ENCODE peak calls at places on chromosomes 6 and 20, in five cellular contexts. One of them, this sample, is unnamed.

GRCh38 chr6:107862383-107862782 is 38.3 kb upstream of the SCML4 start:
- DNase-seq in NB4: no peak
- DNase-seq in stomach: no peak
- DNase-seq in AG10803: no peak
- DNase-seq in fibroblast of lung: no peak
- DNase-seq in this sample: no peak

GRCh38 chr20:46797201-46797600 is 87.8 kb downstream of the SLC2A10 start:
- DNase-seq in NB4: no peak
- DNase-seq in stomach: no peak
- DNase-seq in AG10803: no peak
- DNase-seq in fibroblast of lung: no peak
- DNase-seq in this sample: no peak

GRCh38 chr6:66948106-66948505 is 1241.1 kb upstream of the EYS start:
- DNase-seq in NB4: no peak
- DNase-seq in stomach: no peak
- DNase-seq in AG10803: no peak
- DNase-seq in fibroblast of lung: peak; percentile 29
- DNase-seq in this sample: peak; percentile 48

GRCh38 chr6:13011612-13012146 is 295.1 kb downstream of the PHACTR1 start:
- DNase-seq in NB4: no peak
- DNase-seq in stomach: no peak
- DNase-seq in AG10803: no peak
- DNase-seq in fibroblast of lung: no peak
- DNase-seq in this sample: no peak

GRCh38 chr6:2630891-2631458 is 119.7 kb downstream of the MYLK4 start:
- DNase-seq in NB4: no peak
- DNase-seq in stomach: no peak
- DNase-seq in AG10803: peak; percentile 2
- DNase-seq in fibroblast of lung: peak; percentile 96
- DNase-seq in this sample: peak; percentile 47

GRCh38 chr6:110541701-110542309 is 65.4 kb upstream of the SLC22A16 start:
- DNase-seq in NB4: no peak
- DNase-seq in stomach: no peak
- DNase-seq in AG10803: peak; percentile 44
- DNase-seq in fibroblast of lung: peak; percentile 41
- DNase-seq in this sample: no peak

GRCh38 chr6:111993342-111993741 is 60.6 kb upstream of the CCN6 start:
- DNase-seq in NB4: no peak
- DNase-seq in stomach: no peak
- DNase-seq in AG10803: no peak
- DNase-seq in fibroblast of lung: no peak
- DNase-seq in this sample: no peak

GRCh38 chr6:2937627-2938003 is 33.8 kb downstream of the SERPINB6 start:
- DNase-seq in NB4: no peak
- DNase-seq in stomach: no peak
- DNase-seq in AG10803: no peak
- DNase-seq in fibroblast of lung: no peak
- DNase-seq in this sample: no peak

GRCh38 chr6:7170117-7170732 is 62.5 kb downstream of the RREB1 start:
- DNase-seq in NB4: peak; percentile 9
- DNase-seq in stomach: no peak
- DNase-seq in AG10803: no peak
- DNase-seq in fibroblast of lung: no peak
- DNase-seq in this sample: no peak

GRCh38 chr6:17865798-17866725 is 121.4 kb downstream of the KIF13A start:
- DNase-seq in NB4: no peak
- DNase-seq in stomach: peak; percentile 39
- DNase-seq in AG10803: peak; percentile 92
- DNase-seq in fibroblast of lung: peak; percentile 99
- DNase-seq in this sample: peak; percentile 88

GRCh38 chr20:15396026-15396425 is 1058.6 kb upstream of the FLRT3 start:
- DNase-seq in NB4: no peak
- DNase-seq in stomach: no peak
- DNase-seq in AG10803: no peak
- DNase-seq in fibroblast of lung: no peak
- DNase-seq in this sample: no peak

GRCh38 chr6:4778086-4778485 is 1.9 kb downstream of the CDYL start:
- DNase-seq in NB4: peak; percentile 35
- DNase-seq in stomach: no peak
- DNase-seq in AG10803: peak; percentile 23
- DNase-seq in fibroblast of lung: peak; percentile 23
- DNase-seq in this sample: peak; percentile 50
- H3K4me3 ChIP-seq in NB4: peak overlapping the region; percentile 87
- H3K4me3 ChIP-seq in stomach: peak overlapping the region; percentile 74
- H3K4me3 ChIP-seq in AG10803: peak overlapping the region; percentile 78
- H3K4me3 ChIP-seq in fibroblast of lung: peak overlapping the region; percentile 76
- H3K4me3 ChIP-seq in this sample: peak overlapping the region; percentile 67

GRCh38 chr6:84848960-84849359 is 84.6 kb upstream of the TBX18 start:
- DNase-seq in NB4: no peak
- DNase-seq in stomach: no peak
- DNase-seq in AG10803: no peak
- DNase-seq in fibroblast of lung: no peak
- DNase-seq in this sample: no peak

GRCh38 chr6:84860493-84860892 is 96.1 kb upstream of the TBX18 start:
- DNase-seq in NB4: no peak
- DNase-seq in stomach: no peak
- DNase-seq in AG10803: no peak
- DNase-seq in fibroblast of lung: no peak
- DNase-seq in this sample: no peak

GRCh38 chr6:84853901-84854300 is 89.5 kb upstream of the TBX18 start:
- DNase-seq in NB4: no peak
- DNase-seq in stomach: no peak
- DNase-seq in AG10803: no peak
- DNase-seq in fibroblast of lung: no peak
- DNase-seq in this sample: peak; percentile 63

GRCh38 chr6:84854801-84855400 is 90.5 kb upstream of the TBX18 start:
- DNase-seq in NB4: no peak
- DNase-seq in stomach: no peak
- DNase-seq in AG10803: no peak
- DNase-seq in fibroblast of lung: no peak
- DNase-seq in this sample: no peak
- TF ChIP-seq CTCF in NB4: no peak
- TF ChIP-seq CTCF in stomach: no peak
- TF ChIP-seq CTCF in AG10803: no peak
- TF ChIP-seq CTCF in fibroblast of lung: no peak
- TF ChIP-seq CTCF in this sample: no peak

GRCh38 chr6:25359191-25359861 is 80.2 kb downstream of the CARMIL1 start:
- DNase-seq in NB4: no peak
- DNase-seq in stomach: no peak
- DNase-seq in AG10803: peak; percentile 93
- DNase-seq in fibroblast of lung: peak; percentile 85
- DNase-seq in this sample: peak; percentile 76
- H3K4me3 ChIP-seq in NB4: no peak overlapping the region
- H3K4me3 ChIP-seq in stomach: no peak overlapping the region
- H3K4me3 ChIP-seq in AG10803: peak overlapping the region; percentile 35
- H3K4me3 ChIP-seq in fibroblast of lung: peak overlapping the region; percentile 10
- H3K4me3 ChIP-seq in this sample: no peak overlapping the region

GRCh38 chr20:25213566-25214415 is 18.3 kb downstream of the ENTPD6 start:
- DNase-seq in NB4: no peak
- DNase-seq in stomach: peak; percentile 18
- DNase-seq in AG10803: no peak
- DNase-seq in fibroblast of lung: no peak
- DNase-seq in this sample: no peak

GRCh38 chr20:25216199-25216945 is 20.9 kb downstream of the ENTPD6 start:
- DNase-seq in NB4: no peak
- DNase-seq in stomach: peak; percentile 16
- DNase-seq in AG10803: no peak
- DNase-seq in fibroblast of lung: no peak
- DNase-seq in this sample: no peak

GRCh38 chr20:25215521-25215920 is 20.0 kb downstream of the ENTPD6 start:
- DNase-seq in NB4: no peak
- DNase-seq in stomach: no peak
- DNase-seq in AG10803: no peak
- DNase-seq in fibroblast of lung: no peak
- DNase-seq in this sample: no peak

GRCh38 chr20:25214416-25214770 is 18.9 kb downstream of the ENTPD6 start:
- DNase-seq in NB4: no peak
- DNase-seq in stomach: no peak
- DNase-seq in AG10803: no peak
- DNase-seq in fibroblast of lung: no peak
- DNase-seq in this sample: no peak

DNA sequence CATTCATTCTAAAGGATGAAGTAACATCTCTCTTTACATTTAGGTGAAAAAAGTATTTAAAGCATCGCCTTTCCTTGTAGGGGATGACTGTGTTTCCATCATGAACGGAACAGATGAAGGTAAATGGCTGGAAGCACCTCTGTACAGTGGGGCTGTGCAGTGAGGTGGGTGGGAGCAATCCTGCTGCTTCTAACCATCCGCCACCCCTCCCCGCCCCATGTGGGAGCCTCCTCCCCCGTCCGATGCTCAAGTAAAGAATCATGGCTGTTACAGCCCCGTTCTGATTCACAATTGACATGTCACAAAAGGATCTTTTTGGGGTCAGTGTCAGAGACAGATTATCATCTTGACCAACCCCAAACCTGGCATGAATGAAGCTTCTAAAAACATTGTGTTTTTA is 19.3 kb downstream of the ENTPD6 start:
- DNase-seq in NB4: no peak
- DNase-seq in stomach: no peak
- DNase-seq in AG10803: no peak
- DNase-seq in fibroblast of lung: no peak
- DNase-seq in this sample: no peak
- TF ChIP-seq CTCF in NB4: no peak
- TF ChIP-seq CTCF in stomach: no peak
- TF ChIP-seq CTCF in AG10803: no peak
- TF ChIP-seq CTCF in fibroblast of lung: no peak
- TF ChIP-seq CTCF in this sample: no peak

DNA sequence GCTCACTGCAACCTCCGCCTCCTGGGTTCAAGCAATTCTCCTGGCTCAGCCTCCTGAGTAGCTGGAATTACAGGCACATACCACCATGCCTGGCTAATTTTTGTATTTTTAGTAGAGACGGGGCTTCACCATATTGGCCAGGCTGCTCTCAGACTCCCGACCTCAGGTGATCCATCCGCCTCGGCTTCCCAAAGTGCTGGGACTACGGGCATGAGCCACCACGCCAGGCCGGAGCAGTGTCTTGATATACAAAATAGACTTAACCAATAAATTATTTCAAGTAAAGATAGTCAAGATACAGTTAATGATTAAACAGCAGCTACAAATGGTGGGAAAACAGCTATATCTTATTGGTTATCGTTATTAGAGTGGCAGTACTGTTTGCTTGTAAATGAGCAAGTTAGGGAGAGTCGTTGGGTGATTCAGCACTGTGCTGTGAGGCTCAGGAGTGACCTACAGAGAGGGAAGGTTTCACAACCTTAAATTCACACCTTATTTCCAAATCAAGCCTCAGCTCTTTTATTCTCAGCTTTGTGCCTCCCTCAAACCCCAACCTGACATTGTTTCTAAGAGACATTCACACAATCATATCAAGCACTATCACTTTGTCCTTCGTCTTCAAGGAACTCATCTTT is 1128.4 kb upstream of the MAP3K7 start:
- DNase-seq in NB4: no peak
- DNase-seq in stomach: no peak
- DNase-seq in AG10803: no peak
- DNase-seq in fibroblast of lung: no peak
- DNase-seq in this sample: no peak
- H3K4me3 ChIP-seq in NB4: no peak overlapping the region
- H3K4me3 ChIP-seq in stomach: no peak overlapping the region
- H3K4me3 ChIP-seq in AG10803: no peak overlapping the region
- H3K4me3 ChIP-seq in fibroblast of lung: no peak overlapping the region
- H3K4me3 ChIP-seq in this sample: no peak overlapping the region

GRCh38 chr6:30075987-30076311 is 380 bp upstream of the RNF39 start:
- DNase-seq in NB4: no peak
- DNase-seq in stomach: peak; percentile 75
- DNase-seq in AG10803: no peak
- DNase-seq in fibroblast of lung: no peak
- DNase-seq in this sample: no peak
- TF ChIP-seq CTCF in NB4: no peak
- TF ChIP-seq CTCF in stomach: no peak
- TF ChIP-seq CTCF in AG10803: no peak
- TF ChIP-seq CTCF in fibroblast of lung: no peak
- TF ChIP-seq CTCF in this sample: no peak

DNA sequence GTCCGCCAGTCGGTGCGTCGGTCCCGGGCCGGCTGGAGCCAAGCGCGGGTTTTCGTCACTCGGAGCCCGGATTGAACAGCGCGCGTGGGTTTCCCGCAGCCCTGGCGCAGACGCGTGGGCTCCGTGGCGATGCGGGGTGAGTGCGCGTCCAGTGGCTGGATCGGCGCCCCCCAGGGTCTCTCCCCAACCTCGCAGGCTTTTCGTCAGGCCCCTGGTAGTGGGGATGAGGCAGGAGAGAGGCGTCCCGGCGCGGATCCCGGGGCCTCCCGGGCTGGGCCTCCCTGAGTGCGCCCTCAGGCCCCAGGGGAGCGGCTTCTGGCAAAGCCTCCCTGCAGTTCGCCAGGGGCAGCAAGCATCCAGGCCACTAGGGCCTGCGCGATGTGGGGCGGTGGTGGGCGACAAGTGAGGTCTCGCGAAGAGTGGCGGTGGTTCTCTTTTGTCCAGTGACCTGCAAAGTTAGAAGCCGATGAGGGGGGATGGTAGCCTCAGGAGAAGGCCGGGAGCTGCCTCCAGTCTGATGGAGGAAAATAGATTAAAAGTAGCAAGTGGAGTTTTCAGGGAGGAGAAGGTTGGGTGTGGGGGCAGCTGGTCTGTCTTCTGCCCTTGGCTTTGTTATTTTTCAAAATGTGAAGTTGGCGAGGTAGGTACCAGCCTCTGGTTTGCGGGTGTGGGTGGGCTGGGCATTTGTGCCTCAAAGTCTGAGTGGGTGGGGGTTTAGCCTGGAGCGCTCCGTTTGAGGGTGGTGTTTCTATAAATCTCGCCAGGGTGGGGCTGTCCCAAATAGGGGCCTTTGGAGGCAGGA is 1.6 kb downstream of the TOX2 start:
- DNase-seq in NB4: peak; percentile 25
- DNase-seq in stomach: no peak
- DNase-seq in AG10803: peak; percentile 36
- DNase-seq in fibroblast of lung: peak; percentile 44
- DNase-seq in this sample: peak; percentile 51
- H3K4me3 ChIP-seq in NB4: no peak overlapping the region
- H3K4me3 ChIP-seq in stomach: peak overlapping the region; percentile 57
- H3K4me3 ChIP-seq in AG10803: peak overlapping the region; percentile 73
- H3K4me3 ChIP-seq in fibroblast of lung: peak overlapping the region; percentile 87
- H3K4me3 ChIP-seq in this sample: peak overlapping the region; percentile 61